ENCODE peak calls at places on chromosomes 2 and 18, in nine cellular contexts. M, H, K, P, R, U, D, O and L are unnamed samples. For H3K4me1, the result is how much of the 10 kb centered on the place peaks cover.

GRCh38 chr2:236760246-236760645 is 190.6 kb downstream of the ACKR3 start:
- DNase-seq in M (no peak), H (no peak), K (no peak), P (no peak), R (no peak), U (no peak), D (no peak), O (no peak), L (no peak)

GRCh38 chr2:167944825-167945659 is 302.4 kb downstream of the STK39 start:
- DNase-seq in M (no peak), H (no peak), K (peak), P (no peak), R (no peak), U (no peak), D (no peak), O (no peak), L (no peak)

GRCh38 chr18:48485828-48486405 is 52.9 kb upstream of the CTIF start:
- DNase-seq in M (no peak), H (no peak), K (no peak), P (no peak), R (no peak), U (no peak), D (no peak), O (no peak), L (no peak)

GRCh38 chr2:170092475-170092874 is 85.5 kb upstream of the MYO3B start:
- DNase-seq in M (no peak), H (no peak), K (no peak), P (no peak), R (no peak), U (no peak), D (no peak), O (peak), L (no peak)

GRCh38 chr2:239970004-239970623 is 55.0 kb downstream of the NDUFA10 start:
- DNase-seq in M (no peak), H (no peak), K (no peak), P (no peak), R (no peak), U (no peak), D (no peak), O (peak), L (no peak)

GRCh38 chr2:162002623-162003200 is 71.3 kb downstream of the DPP4 start:
- DNase-seq in M (no peak), H (no peak), K (no peak), P (no peak), R (no peak), U (peak), D (no peak), O (no peak), L (no peak)

GRCh38 chr2:60629263-60629662 is 75.8 kb upstream of the BCL11A start:
- DNase-seq in M (no peak), H (no peak), K (no peak), P (no peak), R (no peak), U (no peak), D (no peak), O (no peak), L (no peak)

GRCh38 chr2:176281267-176281666 is 12.0 kb downstream of the MTX2 start:
- DNase-seq in M (no peak), H (no peak), K (no peak), P (no peak), R (no peak), U (no peak), D (no peak), O (no peak), L (no peak)

GRCh38 chr2:120661551-120661950 is 74.1 kb upstream of the GLI2 start:
- DNase-seq in M (peak), H (peak), K (no peak), P (peak), R (no peak), U (no peak), D (no peak), O (peak), L (no peak)

GRCh38 chr2:13581471-13581870 is 864.7 kb downstream of the TRIB2 start:
- DNase-seq in M (no peak), H (peak), K (no peak), P (no peak), R (no peak), U (no peak), D (no peak), O (no peak), L (peak)

GRCh38 chr2:61182059-61182383 is 20.0 kb downstream of the C2orf74 start:
- DNase-seq in M (no peak), H (no peak), K (no peak), P (no peak), R (no peak), U (no peak), D (no peak), O (no peak), L (no peak)

GRCh38 chr2:190759749-190760213 is 110.9 kb downstream of the NAB1 start:
- DNase-seq in M (no peak), H (no peak), K (no peak), P (no peak), R (no peak), U (no peak), D (no peak), O (peak), L (no peak)

GRCh38 chr2:24875272-24875671 is 44.8 kb downstream of the ADCY3 start:
- DNase-seq in M (no peak), H (no peak), K (no peak), P (no peak), R (no peak), U (no peak), D (no peak), O (no peak), L (no peak)

GRCh38 chr2:121412349-121412748 is 118.3 kb upstream of the RNU4ATAC start:
- DNase-seq in M (no peak), H (no peak), K (no peak), P (no peak), R (no peak), U (no peak), D (no peak), O (no peak), L (no peak)

GRCh38 chr2:190838492-190838910 is 42.1 kb upstream of the GLS start:
- DNase-seq in M (no peak), H (no peak), K (no peak), P (no peak), R (no peak), U (no peak), D (no peak), O (peak), L (peak)

GRCh38 chr18:506264-506663 is 5.8 kb upstream of the COLEC12 start:
- DNase-seq in M (no peak), H (no peak), K (no peak), P (no peak), R (no peak), U (no peak), D (no peak), O (no peak), L (no peak)

GRCh38 chr2:194706179-194706578 is 950.8 kb upstream of the SLC39A10 start:
- DNase-seq in M (no peak), H (no peak), K (no peak), P (no peak), R (no peak), U (no peak), D (no peak), O (no peak), L (no peak)

GRCh38 chr18:54261894-54262293 is 7.4 kb upstream of the POLI start:
- DNase-seq in M (no peak), H (no peak), K (no peak), P (no peak), R (no peak), U (no peak), D (no peak), O (no peak), L (no peak)

GRCh38 chr18:36334798-36335197 is 37.3 kb downstream of the FHOD3 start:
- DNase-seq in M (peak), H (no peak), K (no peak), P (no peak), R (no peak), U (no peak), D (no peak), O (no peak), L (no peak)

GRCh38 chr2:216663846-216664245 is 30.6 kb downstream of the IGFBP2 start:
- DNase-seq in M (no peak), H (no peak), K (no peak), P (no peak), R (no peak), U (no peak), D (no peak), O (no peak), L (no peak)

GRCh38 chr18:78303519-78303918 is 676.1 kb upstream of the SALL3 start:
- DNase-seq in M (no peak), H (no peak), K (no peak), P (no peak), R (no peak), U (no peak), D (no peak), O (no peak), L (no peak)

GRCh38 chr18:31741096-31741735 is 19.5 kb downstream of the SLC25A52 start:
- DNase-seq in M (no peak), H (peak), K (peak), P (peak), R (no peak), U (peak), D (peak), O (peak), L (peak)

GRCh38 chr18:61503688-61504087 is 170.5 kb downstream of the CDH20 start:
- DNase-seq in M (no peak), H (no peak), K (no peak), P (no peak), R (no peak), U (no peak), D (no peak), O (peak), L (no peak)

DNA sequence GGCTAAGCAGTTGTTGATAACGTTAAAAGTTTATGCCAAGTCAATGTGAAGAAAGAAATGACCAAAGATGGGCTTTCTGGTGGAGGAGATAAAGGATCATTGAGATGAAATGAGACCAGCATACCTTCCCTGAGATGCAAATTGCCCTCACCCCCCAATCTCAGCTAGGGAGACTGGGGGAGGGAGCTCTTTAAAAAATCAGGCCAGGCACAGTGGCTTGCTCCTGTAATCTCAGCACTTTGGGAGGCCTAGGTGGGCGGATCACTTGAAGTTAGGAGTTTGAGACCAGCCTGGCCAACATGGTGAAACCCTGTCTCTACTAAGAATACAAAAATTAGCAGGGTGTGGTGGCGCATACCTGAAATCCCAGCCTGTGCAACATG is 30.9 kb upstream of the KCMF1 start:
- DNase-seq in M (no peak), H (no peak), K (no peak), P (no peak), R (no peak), U (no peak), D (peak), O (no peak), L (no peak)
- H3K4me1 ChIP-seq in M (under half), H (under half), K (under half), P (under half), R (under half), U (under half), D (under half), O (under half), L (under half)

GRCh38 chr18:23105581-23106219 is 29.6 kb upstream of the CABLES1 start:
- DNase-seq in M (no peak), H (no peak), K (no peak), P (no peak), R (no peak), U (no peak), D (no peak), O (no peak), L (no peak)
- H3K4me1 ChIP-seq in M (under half), H (under half), K (under half), P (under half), R (under half), U (under half), D (under half), O (under half), L (under half)

DNA sequence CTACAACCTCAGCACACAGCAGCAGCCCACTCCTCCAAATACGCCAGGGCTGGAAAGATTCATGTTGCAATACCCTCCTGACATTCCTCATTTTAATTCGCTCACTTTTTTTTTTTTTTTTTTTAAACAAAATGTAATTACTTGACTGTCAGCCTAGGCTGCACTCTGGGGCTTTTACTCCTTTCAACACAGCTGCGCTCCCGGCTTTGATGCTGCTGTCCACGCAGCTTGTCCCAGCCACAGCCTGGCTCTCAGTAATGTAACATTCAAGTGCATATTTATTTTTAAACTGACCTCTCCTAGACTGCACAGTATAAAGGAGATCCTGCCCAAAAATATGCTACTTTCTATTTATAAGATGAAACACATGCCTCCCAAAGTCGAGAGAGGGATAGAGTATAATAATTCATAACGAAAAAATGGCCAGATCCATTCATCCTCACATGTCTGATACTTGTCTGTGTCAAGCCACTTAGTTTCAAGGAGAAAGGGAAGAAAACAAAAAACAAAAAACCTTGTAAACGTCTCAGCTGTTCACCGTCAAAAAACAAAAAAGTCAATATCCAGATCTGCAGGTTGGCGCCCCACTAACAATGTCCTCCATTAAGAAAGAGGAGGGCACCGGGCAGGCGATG is 947 bp downstream of the CDC42EP3 start:
- DNase-seq in M (no peak), H (peak), K (no peak), P (no peak), R (no peak), U (no peak), D (no peak), O (peak), L (no peak)
- H3K4me1 ChIP-seq in M (under half), H (under half), K (under half), P (under half), R (under half), U (under half), D (under half), O (under half), L (under half)

GRCh38 chr18:28114472-28114871 is 62.5 kb downstream of the CDH2 start:
- DNase-seq in M (no peak), H (no peak), K (no peak), P (no peak), R (no peak), U (no peak), D (no peak), O (peak), L (no peak)
- H3K4me1 ChIP-seq in M (under half), H (half or more), K (under half), P (under half), R (under half), U (under half), D (under half), O (under half), L (under half)

GRCh38 chr2:108586116-108586515 is 51.8 kb downstream of the LIMS1 start:
- DNase-seq in M (no peak), H (no peak), K (no peak), P (no peak), R (no peak), U (no peak), D (no peak), O (no peak), L (no peak)

GRCh38 chr2:108587621-108588020 is 53.4 kb downstream of the LIMS1 start:
- DNase-seq in M (no peak), H (no peak), K (no peak), P (peak), R (no peak), U (no peak), D (no peak), O (peak), L (peak)

GRCh38 chr2:108585446-108585845 is 51.2 kb downstream of the LIMS1 start:
- DNase-seq in M (no peak), H (no peak), K (no peak), P (no peak), R (no peak), U (no peak), D (no peak), O (peak), L (no peak)

GRCh38 chr2:108588070-108588668 is 53.9 kb downstream of the LIMS1 start:
- DNase-seq in M (no peak), H (no peak), K (no peak), P (no peak), R (no peak), U (no peak), D (peak), O (no peak), L (no peak)

DNA sequence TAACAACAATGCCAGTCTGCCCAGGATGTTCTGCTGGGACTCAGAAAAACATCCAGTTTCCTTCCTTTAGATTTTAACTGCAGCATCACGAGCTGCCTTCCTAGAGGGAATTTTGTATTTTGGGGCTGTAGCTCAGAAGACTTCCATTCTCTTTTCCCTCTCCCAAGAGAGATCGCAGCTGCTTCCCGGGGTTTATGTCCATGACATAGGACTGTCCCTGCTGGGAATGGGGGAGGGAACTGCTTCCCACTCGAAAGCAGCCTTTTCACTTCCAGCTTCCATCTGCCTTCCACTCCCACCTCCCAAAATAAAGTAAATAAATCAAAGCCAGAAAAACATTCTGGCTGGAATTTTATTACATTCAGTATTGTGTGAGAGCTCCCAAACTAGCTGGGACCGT is 52.4 kb downstream of the LIMS1 start:
- DNase-seq in M (no peak), H (no peak), K (no peak), P (no peak), R (no peak), U (no peak), D (no peak), O (no peak), L (peak)
- H3K4me1 ChIP-seq in M (under half), H (under half), K (under half), P (half or more), R (under half), U (under half), D (under half), O (under half), L (under half)

DNA sequence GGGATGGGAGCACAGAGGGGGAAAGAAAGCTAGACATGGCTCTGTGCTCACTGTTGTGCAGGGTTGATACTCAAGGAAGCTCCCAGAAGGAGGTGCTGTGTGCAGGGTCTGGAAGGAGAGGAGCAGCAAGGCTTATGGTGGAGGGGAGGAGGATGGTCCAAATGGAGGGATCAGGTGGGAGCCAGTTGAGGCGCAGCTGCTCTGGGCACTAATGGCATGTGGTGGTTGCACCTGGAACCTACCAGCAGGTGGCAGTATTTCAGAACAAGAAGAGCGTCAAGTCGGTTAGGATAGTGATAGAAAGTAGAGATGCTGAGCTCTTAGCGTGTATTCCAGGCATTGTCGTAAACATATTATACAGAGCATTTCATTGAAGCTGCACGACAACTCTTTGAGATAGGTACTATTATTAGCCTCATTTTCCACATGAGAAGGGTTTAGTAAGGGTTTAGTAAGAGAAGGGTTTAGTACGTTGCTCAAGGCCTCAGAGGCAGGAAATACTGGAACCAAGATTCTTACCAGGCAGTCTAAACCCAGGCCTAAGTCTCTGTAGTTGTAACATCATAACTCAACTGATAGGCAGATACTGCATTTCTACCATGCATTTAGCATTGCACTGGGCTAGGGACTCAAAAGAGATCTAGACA is 223.7 kb downstream of the CYP26B1 start:
- DNase-seq in M (no peak), H (peak), K (peak), P (peak), R (peak), U (peak), D (peak), O (peak), L (peak)
- H3K4me1 ChIP-seq in M (under half), H (under half), K (under half), P (under half), R (under half), U (under half), D (under half), O (under half), L (under half)

GRCh38 chr2:36369711-36370110 is 14.1 kb downstream of the CRIM1 start:
- DNase-seq in M (no peak), H (no peak), K (no peak), P (no peak), R (no peak), U (no peak), D (no peak), O (no peak), L (no peak)
- H3K4me1 ChIP-seq in M (half or more), H (under half), K (under half), P (under half), R (half or more), U (half or more), D (under half), O (half or more), L (half or more)

GRCh38 chr18:30245756-30246515 is 796.6 kb downstream of the DSC3 start:
- DNase-seq in M (no peak), H (no peak), K (no peak), P (no peak), R (no peak), U (no peak), D (no peak), O (no peak), L (no peak)
- H3K4me1 ChIP-seq in M (under half), H (under half), K (under half), P (under half), R (under half), U (under half), D (under half), O (under half), L (under half)

DNA sequence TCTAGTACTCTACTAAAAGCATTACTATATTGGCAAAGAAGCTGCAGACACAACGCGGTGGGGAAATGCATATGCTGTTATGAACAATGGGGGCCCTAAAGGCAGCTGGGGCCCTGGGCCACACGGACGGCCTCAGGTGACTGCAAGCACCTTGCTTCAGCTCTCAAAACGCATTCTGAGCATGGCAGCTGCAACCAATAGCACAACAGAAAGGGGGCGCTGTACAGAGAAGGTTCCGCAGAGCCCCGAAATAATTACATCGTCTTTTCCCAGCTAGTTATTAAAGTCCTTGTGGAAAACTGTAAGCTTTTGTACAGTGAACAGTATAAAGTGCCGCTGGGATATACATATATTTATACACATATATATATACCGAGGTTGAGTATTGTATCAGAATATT is 45.3 kb upstream of the PXDN start:
- DNase-seq in M (no peak), H (no peak), K (no peak), P (no peak), R (no peak), U (no peak), D (no peak), O (no peak), L (no peak)
- H3K4me1 ChIP-seq in M (under half), H (under half), K (under half), P (under half), R (under half), U (under half), D (under half), O (under half), L (under half)

DNA sequence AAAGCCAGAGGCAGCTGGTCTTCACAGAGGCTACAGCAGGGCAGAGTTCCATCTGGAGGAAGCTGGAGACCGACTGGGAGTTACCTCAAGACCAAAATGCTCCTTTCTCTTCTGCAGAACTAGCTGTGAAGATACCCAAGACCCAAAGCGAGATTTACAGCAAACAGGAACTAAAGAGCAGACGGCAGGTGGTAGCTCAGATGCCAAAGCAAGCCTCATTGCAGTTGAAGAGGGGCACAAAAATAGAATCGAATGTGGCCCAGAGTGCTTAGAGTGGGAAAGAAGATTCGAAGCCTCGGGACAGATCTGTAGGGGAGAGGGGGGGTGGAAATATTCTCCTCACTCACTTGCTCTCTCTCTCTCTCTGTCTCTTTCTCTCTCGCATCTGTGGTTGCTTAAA is 423.5 kb downstream of the ZNF521 start:
- DNase-seq in M (no peak), H (no peak), K (no peak), P (no peak), R (no peak), U (no peak), D (no peak), O (no peak), L (no peak)
- H3K4me1 ChIP-seq in M (under half), H (under half), K (under half), P (under half), R (under half), U (under half), D (under half), O (under half), L (under half)